ENCODE peak calls at places on chromosomes 4 and X, in ten cellular contexts. H is esophagus squamous epithelium, D is IMR-90, K is uterus, Z is body of pancreas, I is ovary, W is Peyer's patch, J is HCT116, B is upper lobe of left lung, N is suprapubic skin. T is an unnamed sample. For H3K4me1, the result is how much of the 10 kb centered on the place peaks cover.

GRCh38 chr4:159698336-159698735 is 595.5 kb downstream of the RAPGEF2 start:
- DNase-seq in H (no peak), D (no peak), K (no peak), Z (no peak), I (no peak), W (no peak), J (no peak), B (no peak), N (no peak), T (no peak)

GRCh38 chrX:73758253-73758652 is 195.3 kb downstream of the CHIC1 start:
- DNase-seq in H (no peak), D (no peak), K (no peak), Z (no peak), I (no peak), W (no peak), J (no peak), B (no peak), N (no peak), T (no peak)

GRCh38 chr4:53346920-53347852 is 18.7 kb downstream of the SCFD2 start:
- DNase-seq in H (no peak), D (peak), K (no peak), Z (no peak), I (no peak), W (no peak), J (no peak), B (no peak), N (no peak), T (no peak)

GRCh38 chrX:2478546-2479419 is 22.0 kb downstream of the DHRSX start:
- DNase-seq in H (no peak), D (no peak), K (no peak), Z (no peak), I (no peak), W (peak), J (peak), B (no peak), N (peak), T (peak)

GRCh38 chr4:140284449-140284848 is 89.0 kb upstream of the SCOC start:
- DNase-seq in H (no peak), D (no peak), K (no peak), Z (no peak), I (no peak), W (no peak), J (no peak), B (no peak), N (no peak), T (no peak)

GRCh38 chr4:6339818-6340445 is 70.3 kb downstream of the WFS1 start:
- DNase-seq in H (no peak), D (no peak), K (no peak), Z (no peak), I (no peak), W (no peak), J (no peak), B (peak), N (no peak), T (peak)

GRCh38 chrX:42818151-42818921 is 40.4 kb upstream of the PPP1R2C start:
- DNase-seq in H (no peak), D (no peak), K (no peak), Z (no peak), I (no peak), W (no peak), J (no peak), B (peak), N (no peak), T (no peak)

GRCh38 chrX:22666441-22666840 is 333.3 kb upstream of the DDX53 start:
- DNase-seq in H (no peak), D (peak), K (no peak), Z (no peak), I (no peak), W (no peak), J (peak), B (no peak), N (no peak), T (no peak)

GRCh38 chrX:20685652-20686051 is 418.9 kb upstream of the RPS6KA3 start:
- DNase-seq in H (no peak), D (no peak), K (no peak), Z (no peak), I (no peak), W (no peak), J (no peak), B (no peak), N (no peak), T (no peak)

GRCh38 chrX:41895826-41896225 is 27.5 kb downstream of the CASK start:
- DNase-seq in H (no peak), D (peak), K (no peak), Z (no peak), I (no peak), W (no peak), J (no peak), B (no peak), N (no peak), T (no peak)

DNA sequence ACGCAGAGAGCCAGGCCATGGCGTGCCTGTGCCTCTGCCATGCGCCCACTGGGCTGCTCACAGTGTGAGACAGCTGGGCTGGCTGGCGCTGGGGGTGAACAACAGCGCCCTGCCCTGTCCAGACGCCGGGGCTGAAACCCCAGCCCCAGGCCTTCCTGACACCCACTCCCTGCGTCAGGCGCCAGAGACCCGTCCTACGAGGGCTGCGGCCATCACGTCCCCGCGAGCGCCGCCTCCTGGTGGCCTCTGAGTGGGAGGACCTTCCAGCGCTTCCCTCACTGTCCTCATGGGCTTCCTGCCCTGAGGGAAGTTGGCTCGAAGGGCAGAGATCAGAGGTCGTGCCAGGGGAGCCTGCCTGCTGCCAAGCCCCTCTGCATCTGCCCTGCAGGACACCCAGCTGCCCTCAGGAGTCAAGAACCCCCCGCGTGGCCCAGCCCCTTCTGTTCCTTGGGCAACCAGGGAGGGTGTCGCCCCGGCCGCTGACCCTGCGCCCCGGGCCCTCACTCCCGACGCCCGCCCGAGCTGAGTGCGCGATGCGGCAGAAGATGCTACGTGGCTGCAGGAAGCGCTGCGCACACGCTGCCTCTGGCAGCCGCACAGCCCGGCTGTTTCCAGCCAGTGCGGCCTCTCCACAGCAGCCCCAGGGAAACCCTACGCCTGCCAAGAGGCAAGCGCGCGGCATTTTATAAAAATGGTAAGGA is 16.2 kb downstream of the NELFA start:
- DNase-seq in H (no peak), D (no peak), K (no peak), Z (no peak), I (peak), W (no peak), J (no peak), B (peak), N (no peak), T (no peak)
- TF ChIP-seq POLR2A in H (no peak), D (no peak), K (no peak), Z (no peak), I (no peak), W (no peak), J (no peak), B (no peak), N (no peak), T (no peak)

DNA sequence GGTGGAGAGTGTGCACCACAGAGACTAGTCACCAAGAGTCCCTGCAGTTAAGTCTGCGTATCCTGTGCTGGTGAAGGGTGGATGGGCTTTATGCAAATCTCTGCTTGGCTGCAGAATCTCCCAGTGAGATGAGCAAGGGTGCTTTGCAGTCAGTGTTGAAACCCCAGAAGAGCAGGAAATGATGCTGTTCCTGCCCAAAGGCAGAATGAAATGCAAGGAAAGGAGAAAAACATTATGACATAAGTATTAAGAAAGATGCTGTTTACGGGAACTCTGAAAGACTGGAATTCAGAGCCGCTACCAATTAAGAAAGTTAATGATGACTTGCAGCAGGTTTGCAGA is 25.4 kb upstream of the ACSL1 start:
- DNase-seq in H (no peak), D (no peak), K (no peak), Z (no peak), I (no peak), W (no peak), J (no peak), B (no peak), N (no peak), T (no peak)
- H3K4me1 ChIP-seq in H (under half), D (under half), K (under half), Z (under half), I (under half), W (under half), J (under half), B (under half), N (under half), T (under half)

GRCh38 chr4:81599646-81600231 is 128.0 kb upstream of the RASGEF1B start:
- DNase-seq in H (no peak), D (no peak), K (no peak), Z (no peak), I (no peak), W (no peak), J (no peak), B (no peak), N (no peak), T (no peak)

GRCh38 chr4:81595798-81596610 is 124.3 kb upstream of the RASGEF1B start:
- DNase-seq in H (no peak), D (no peak), K (no peak), Z (no peak), I (no peak), W (no peak), J (no peak), B (no peak), N (no peak), T (no peak)

GRCh38 chr4:81592698-81593097 is 121.0 kb upstream of the RASGEF1B start:
- DNase-seq in H (no peak), D (no peak), K (no peak), Z (no peak), I (no peak), W (no peak), J (no peak), B (no peak), N (no peak), T (no peak)

GRCh38 chr4:81594495-81595169 is 122.9 kb upstream of the RASGEF1B start:
- DNase-seq in H (no peak), D (no peak), K (no peak), Z (no peak), I (no peak), W (no peak), J (no peak), B (no peak), N (no peak), T (no peak)

GRCh38 chr4:81595287-81595686 is 123.6 kb upstream of the RASGEF1B start:
- DNase-seq in H (no peak), D (no peak), K (no peak), Z (no peak), I (no peak), W (no peak), J (no peak), B (no peak), N (no peak), T (no peak)
- TF ChIP-seq POLR2A in H (no peak), D (no peak), K (no peak), Z (no peak), I (no peak), W (no peak), J (no peak), B (no peak), N (no peak), T (no peak)

DNA sequence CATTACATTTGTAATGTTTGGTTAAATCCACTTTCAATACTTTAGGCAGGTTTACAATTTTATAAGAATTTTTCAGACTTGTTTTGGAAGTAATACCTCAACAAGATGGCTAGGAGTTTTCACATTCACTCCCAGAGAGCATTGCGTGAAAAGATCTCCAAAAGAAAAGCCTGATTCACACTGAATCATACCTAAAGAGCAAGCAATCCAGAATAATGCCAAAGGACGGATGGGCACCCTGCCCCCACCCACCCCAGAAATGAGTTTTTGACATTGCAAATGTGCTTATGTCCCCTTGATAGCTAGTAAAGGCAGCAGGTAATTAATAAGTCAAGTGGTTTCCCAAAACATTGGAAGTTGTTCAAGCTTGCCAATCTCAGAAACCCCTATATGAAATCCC is 557.7 kb upstream of the TENM3 start:
- DNase-seq in H (no peak), D (peak), K (no peak), Z (no peak), I (no peak), W (no peak), J (no peak), B (no peak), N (no peak), T (no peak)
- H3K4me1 ChIP-seq in H (under half), D (under half), K (under half), Z (under half), I (under half), W (under half), J (under half), B (under half), N (under half), T (under half)

DNA sequence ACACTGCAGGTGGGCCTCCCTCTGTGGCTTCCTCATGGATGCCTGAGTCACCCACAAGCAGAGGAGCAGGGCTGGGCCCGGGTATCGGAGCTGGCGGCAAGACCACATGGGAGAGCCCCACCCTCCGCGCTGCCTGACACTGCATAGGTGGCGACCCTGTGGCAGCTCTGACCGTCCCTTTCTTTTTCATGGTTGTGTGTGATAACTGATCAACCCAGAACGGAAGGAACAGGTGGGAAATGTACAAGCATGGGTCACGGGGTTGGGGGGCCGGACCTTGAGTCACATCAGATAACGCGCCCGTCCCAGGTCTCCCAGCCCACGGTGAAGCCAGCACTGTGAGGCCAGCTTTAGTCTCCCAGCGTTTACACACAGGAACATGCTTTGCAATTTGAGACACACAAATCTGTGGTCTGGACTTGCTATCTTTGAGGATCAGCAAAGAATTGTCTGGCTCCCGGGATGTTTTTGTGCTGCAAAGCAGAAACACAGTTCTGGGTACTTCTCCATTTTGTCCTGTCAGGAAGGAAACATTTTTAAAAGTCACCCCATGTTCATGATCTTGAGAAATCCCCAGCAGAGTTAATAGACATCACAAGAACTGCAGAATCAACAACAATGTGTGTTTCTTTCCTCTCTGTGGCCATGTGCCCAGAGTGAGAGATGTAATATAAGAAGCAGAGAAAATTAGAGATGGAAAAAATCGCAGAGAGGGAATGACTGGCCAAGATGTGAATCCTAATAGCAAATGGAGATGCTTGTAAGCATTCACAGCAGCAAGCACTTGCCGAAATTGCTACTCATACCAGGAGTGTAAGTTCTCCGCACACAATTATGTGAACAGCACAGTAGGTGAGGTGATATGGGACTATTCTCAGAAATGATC is 70.1 kb upstream of the CBR4 start:
- DNase-seq in H (no peak), D (peak), K (peak), Z (peak), I (no peak), W (peak), J (no peak), B (no peak), N (no peak), T (no peak)
- TF ChIP-seq POLR2A in H (no peak), D (no peak), K (no peak), Z (no peak), I (no peak), W (no peak), J (no peak), B (no peak), N (no peak), T (no peak)

DNA sequence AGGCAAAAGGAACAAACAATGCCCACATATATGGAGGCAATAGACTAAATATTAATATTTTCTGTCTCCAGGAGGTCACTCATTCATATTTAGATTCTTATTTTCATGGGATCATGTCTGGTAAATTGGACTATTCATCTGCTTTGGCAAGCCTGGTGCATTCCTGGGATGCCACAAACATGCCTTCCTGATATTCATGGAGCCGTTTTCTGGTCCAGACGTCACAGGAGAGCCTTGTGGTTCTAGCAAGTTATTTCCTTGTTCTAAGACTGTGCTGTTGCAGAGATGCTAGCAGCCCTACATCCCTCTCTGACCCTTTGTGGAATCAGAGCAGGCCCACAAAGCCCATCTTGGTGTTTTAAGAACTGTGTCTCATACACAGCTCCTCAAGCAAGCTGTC is 16.1 kb upstream of the EXOSC9 start:
- DNase-seq in H (no peak), D (peak), K (no peak), Z (no peak), I (no peak), W (no peak), J (no peak), B (no peak), N (no peak), T (no peak)
- H3K4me1 ChIP-seq in H (under half), D (under half), K (under half), Z (under half), I (under half), W (under half), J (under half), B (under half), N (under half), T (under half)

DNA sequence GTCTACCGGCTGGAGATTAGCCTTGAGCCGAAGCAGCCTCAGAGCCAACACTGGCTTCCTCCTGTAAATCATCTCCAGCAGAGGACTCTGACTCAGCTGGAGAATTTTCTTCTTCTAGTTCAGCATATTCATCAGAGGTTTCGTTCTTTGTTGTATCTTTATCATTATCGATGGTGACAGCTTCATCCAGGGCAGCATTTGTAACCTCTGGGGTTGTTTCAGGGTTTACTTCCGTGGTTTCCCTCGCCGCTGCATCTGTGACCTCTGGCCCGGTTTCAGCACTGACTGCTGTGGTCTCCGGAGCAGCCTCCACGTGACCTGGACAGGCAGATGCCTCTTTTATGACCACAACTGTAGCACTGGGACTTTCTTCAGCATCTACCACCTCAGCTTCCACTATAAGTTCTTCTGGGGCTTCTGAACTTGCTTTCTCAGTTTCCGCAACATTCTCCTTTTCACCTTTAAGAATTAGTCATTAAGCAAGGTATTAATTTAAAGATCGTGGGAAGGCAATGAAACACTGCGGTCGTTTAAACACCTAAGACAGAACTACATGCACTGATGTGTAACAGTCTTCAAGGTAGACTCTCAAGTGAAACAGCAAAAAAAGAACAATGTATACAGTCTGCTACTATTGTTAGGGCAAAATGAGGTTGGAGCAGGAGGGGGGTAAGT is 13.3 kb downstream of the MGARP start:
- DNase-seq in H (peak), D (peak), K (peak), Z (peak), I (peak), W (peak), J (no peak), B (no peak), N (peak), T (peak)
- TF ChIP-seq POLR2A in H (no peak), D (no peak), K (no peak), Z (no peak), I (no peak), W (no peak), J (no peak), B (no peak), N (no peak), T (no peak)

GRCh38 chr4:119731778-119732177 is 103.2 kb upstream of the PDE5A start:
- DNase-seq in H (no peak), D (no peak), K (no peak), Z (no peak), I (no peak), W (no peak), J (no peak), B (no peak), N (no peak), T (no peak)

GRCh38 chr4:119731146-119731742 is 102.6 kb upstream of the PDE5A start:
- DNase-seq in H (no peak), D (no peak), K (no peak), Z (no peak), I (no peak), W (no peak), J (no peak), B (no peak), N (no peak), T (no peak)

GRCh38 chr4:119730644-119730995 is 102.0 kb upstream of the PDE5A start:
- DNase-seq in H (no peak), D (peak), K (no peak), Z (no peak), I (no peak), W (no peak), J (no peak), B (no peak), N (no peak), T (no peak)

GRCh38 chr4:119728692-119729593 is 100.3 kb upstream of the PDE5A start:
- DNase-seq in H (no peak), D (peak), K (no peak), Z (no peak), I (no peak), W (no peak), J (no peak), B (no peak), N (no peak), T (no peak)

DNA sequence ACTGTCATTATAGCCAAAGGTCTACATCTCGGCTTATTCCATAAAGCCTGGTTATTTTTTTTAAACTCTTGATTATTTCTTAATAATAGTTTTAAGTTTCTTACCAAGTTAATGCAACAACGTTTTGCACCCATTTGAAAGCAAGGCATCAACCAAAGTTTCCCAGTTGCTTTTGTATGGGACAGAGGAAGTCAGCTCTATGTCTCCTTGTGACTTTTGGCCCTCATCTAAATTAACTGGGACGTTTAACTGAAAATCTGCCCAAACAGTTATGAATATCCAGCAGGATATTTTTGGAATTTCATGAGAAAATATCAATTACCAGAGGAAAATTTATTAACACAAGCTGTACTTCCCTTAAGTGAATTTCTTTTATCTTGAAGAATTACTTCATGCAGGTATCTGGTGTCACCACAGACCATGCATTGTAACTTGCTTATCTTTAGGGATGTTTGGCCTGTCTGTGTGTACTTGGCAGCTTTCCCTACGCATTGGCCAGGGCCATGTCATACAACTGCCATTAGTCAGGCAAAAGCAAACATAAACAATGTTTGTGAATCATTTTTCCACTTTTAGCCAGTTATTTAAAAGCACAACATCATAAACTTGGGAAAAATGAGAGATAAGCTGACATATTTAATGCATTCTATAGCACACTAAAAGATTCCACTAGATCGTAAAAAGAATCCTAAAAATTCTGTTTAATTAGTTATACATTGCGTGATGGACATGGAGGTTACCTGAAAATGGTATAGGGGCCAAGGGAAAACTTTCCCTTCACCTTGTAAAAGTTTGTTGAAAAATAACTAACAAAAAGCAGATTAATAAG is 101.4 kb upstream of the PDE5A start:
- DNase-seq in H (no peak), D (peak), K (peak), Z (peak), I (no peak), W (no peak), J (peak), B (no peak), N (no peak), T (peak)
- H3K4me1 ChIP-seq in H (under half), D (under half), K (under half), Z (under half), I (under half), W (under half), J (under half), B (under half), N (under half), T (under half)